ENCODE peak calls at places on chromosomes 6 and 20, in eight cellular contexts. O is effector memory CD4-positive, alpha-beta T cell; E is mesendoderm; F is endothelial cell of umbilical vein; G is hepatocyte; S is RWPE2; Y is fibroblast of lung; L is heart left ventricle. Q is an unnamed sample. For H3K4me1, the result is how much of the 10 kb centered on the place peaks cover.

GRCh38 chr6:31042801-31043200 is 32.5 kb downstream of the MUC22 start:
- DNase-seq in L (no peak), E (peak), S (no peak), O (no peak), Y (peak), F (peak), G (peak), Q (peak)

GRCh38 chr20:57791178-57791945 is 81.5 kb upstream of the PMEPA1 start:
- DNase-seq in O (no peak), G (no peak), E (no peak), S (peak), F (no peak), Y (no peak), L (no peak), Q (no peak)

GRCh38 chr20:16714765-16715164 is 15.1 kb upstream of the SNRPB2 start:
- DNase-seq in O (no peak), S (no peak), L (no peak), E (no peak), G (no peak), Y (no peak), F (no peak), Q (no peak)

GRCh38 chr6:119173249-119174084 is 95.0 kb upstream of the FAM184A start:
- DNase-seq in L (no peak), E (no peak), O (no peak), G (peak), Y (no peak), S (no peak), F (no peak), Q (no peak)

GRCh38 chr6:160160450-160160849 is 38.8 kb downstream of the SLC22A1 start:
- DNase-seq in F (no peak), S (no peak), G (peak), Y (no peak), L (no peak), E (no peak), O (no peak), Q (no peak)

GRCh38 chr20:16922834-16923233 is 174.7 kb downstream of the OTOR start:
- DNase-seq in G (peak), Y (peak), O (no peak), F (no peak), S (no peak), E (peak), L (no peak), Q (no peak)

GRCh38 chr6:71190809-71191208 is 97.8 kb upstream of the OGFRL1 start:
- DNase-seq in E (no peak), Y (no peak), F (peak), S (no peak), O (no peak), G (peak), L (no peak), Q (no peak)

GRCh38 chr6:137904822-137905617 is 38.0 kb downstream of the TNFAIP3 start:
- DNase-seq in F (peak), L (no peak), Y (peak), E (no peak), O (peak), G (no peak), S (no peak), Q (no peak)

GRCh38 chr6:125154184-125155135 is 887 bp downstream of the TPD52L1 start:
- DNase-seq in S (peak), O (no peak), F (no peak), L (peak), Y (peak), G (peak), E (peak), Q (peak)

GRCh38 chr6:33248643-33248931 is 23.1 kb downstream of the VPS52 start:
- DNase-seq in G (no peak), Y (peak), E (no peak), S (no peak), L (no peak), F (no peak), O (no peak), Q (no peak)

GRCh38 chr6:57255451-57256181 is 33.5 kb upstream of the RAB23 start:
- DNase-seq in O (no peak), F (no peak), Y (no peak), G (no peak), E (no peak), L (no peak), S (no peak), Q (no peak)
- H3K27ac ChIP-seq in O (no peak), F (no peak), Y (no peak), G (no peak), E (no peak), L (no peak), S (no peak), Q (no peak)

GRCh38 chr20:50149481-50150254 is 3.9 kb downstream of the PEDS1 start:
- DNase-seq in G (no peak), F (no peak), L (no peak), S (no peak), O (no peak), E (no peak), Y (no peak), Q (no peak)

GRCh38 chr20:50144362-50144761 is 9.2 kb downstream of the PEDS1 start:
- DNase-seq in G (peak), Y (peak), E (peak), F (peak), S (peak), L (no peak), O (no peak), Q (no peak)

GRCh38 chr20:50142812-50143211 is 10.7 kb downstream of the PEDS1 start:
- DNase-seq in G (no peak), L (no peak), O (no peak), S (no peak), E (peak), F (no peak), Y (no peak), Q (no peak)

GRCh38 chr20:50146214-50146613 is 7.3 kb downstream of the PEDS1 start:
- DNase-seq in G (no peak), O (no peak), E (no peak), L (no peak), Y (peak), F (no peak), S (no peak), Q (no peak)

DNA sequence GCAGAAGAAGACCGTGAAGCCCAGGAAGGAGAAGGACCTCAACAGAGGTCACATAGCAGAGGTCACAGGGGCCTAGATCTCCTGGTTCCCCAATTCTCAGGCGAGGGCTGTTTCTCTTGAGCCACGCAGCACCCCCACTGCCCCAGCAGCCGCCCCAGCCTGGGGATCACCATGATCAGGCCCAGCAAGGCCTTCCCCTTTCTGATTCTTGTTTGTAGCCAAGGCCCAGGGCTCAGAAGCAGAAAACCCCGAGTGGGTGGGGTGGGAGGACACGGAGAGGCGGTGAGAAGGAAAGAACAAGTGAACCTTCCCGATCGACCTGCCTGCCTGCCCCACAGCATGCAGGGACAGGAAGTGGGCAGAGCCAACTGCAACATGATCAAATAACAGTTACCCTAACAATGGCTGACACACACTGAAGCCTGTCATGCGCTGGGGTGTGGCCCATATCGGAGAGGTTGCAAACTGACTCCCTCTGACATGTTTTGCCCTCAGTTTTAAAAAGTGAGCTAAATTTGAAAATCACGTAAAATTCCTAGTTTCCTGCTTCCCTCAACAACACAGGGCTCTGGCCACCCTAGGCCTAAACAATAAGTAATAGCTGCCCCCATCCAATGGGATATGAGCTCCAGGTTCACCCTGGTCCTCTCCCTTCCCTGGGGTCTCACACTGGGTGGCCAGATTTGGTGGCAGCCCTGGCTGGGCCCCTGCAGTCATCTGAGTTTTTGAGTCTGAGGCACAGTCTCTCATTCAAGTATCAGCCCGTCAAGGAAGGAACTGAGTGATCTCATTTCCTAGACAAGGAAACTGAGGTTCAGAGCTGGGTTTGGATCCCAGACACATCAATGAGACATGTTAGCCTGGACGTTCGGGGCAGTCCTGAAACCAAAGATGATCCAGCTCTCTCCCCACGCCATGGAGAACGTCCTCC is 6.5 kb downstream of the PEDS1 start:
- DNase-seq in G (no peak), Y (peak), L (peak), E (peak), F (peak), O (peak), S (peak), Q (no peak)
- H3K4me1 ChIP-seq in G (under half), Y (under half), L (half or more), E (under half), F (half or more), O (under half), S (half or more), Q (under half)

DNA sequence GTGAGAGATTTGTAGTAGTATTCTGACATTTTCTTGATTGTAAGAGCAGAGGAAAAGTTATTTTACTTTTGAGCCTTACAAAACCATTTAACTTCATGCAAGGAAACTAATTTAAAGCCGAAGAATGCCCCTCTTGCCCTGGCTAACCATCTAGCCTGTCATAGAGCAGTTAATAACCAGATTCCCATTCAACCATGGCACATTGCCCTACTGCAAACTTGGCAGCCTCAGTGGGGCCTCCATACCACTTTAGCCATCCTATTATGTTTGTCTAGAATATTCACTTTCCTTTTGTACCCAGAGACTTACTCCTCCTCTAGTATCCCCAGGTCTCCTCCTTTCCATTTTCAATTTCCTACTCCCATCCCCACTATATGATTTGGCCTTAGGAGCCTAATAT is 230.9 kb downstream of the TBC1D7 start:
- DNase-seq in Y (no peak), L (no peak), O (no peak), G (no peak), F (no peak), S (no peak), E (no peak), Q (no peak)
- H3K27ac ChIP-seq in Y (no peak), L (no peak), O (no peak), G (no peak), F (no peak), S (no peak), E (no peak), Q (no peak)

DNA sequence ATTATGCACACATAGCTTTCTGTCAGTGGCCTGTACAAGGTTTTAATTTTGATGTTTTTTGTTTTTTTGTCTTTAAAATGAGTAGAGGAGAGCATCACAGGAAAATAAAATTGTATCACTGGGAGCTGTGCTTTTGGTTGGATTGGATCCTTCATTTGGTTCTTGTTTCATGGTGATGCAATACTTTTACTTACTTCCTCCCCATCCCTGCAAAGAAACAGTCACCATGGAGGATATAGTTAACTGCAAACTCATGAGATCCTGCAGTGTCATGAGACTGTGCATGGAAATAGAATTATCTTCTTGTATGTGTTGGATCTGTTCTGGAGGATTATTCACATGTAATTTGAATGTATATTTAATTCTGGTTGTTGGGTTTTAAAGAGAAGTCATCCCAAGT is 122.3 kb downstream of the JARID2 start:
- DNase-seq in F (no peak), E (no peak), O (no peak), G (no peak), Y (no peak), S (no peak), L (no peak), Q (no peak)
- H3K4me1 ChIP-seq in F (under half), E (under half), O (under half), G (under half), Y (under half), S (under half), L (half or more), Q (under half)

GRCh38 chr6:90534337-90535025 is 52.4 kb downstream of the MAP3K7 start:
- DNase-seq in L (no peak), E (no peak), S (no peak), Y (no peak), G (no peak), O (no peak), F (no peak), Q (no peak)

GRCh38 chr6:90537723-90538407 is 49.0 kb downstream of the MAP3K7 start:
- DNase-seq in F (no peak), S (no peak), L (no peak), O (no peak), G (no peak), E (no peak), Y (peak), Q (no peak)

GRCh38 chr6:90538651-90539050 is 48.2 kb downstream of the MAP3K7 start:
- DNase-seq in E (no peak), O (no peak), G (peak), S (no peak), L (no peak), Y (peak), F (peak), Q (no peak)

GRCh38 chr6:90537027-90537426 is 49.8 kb downstream of the MAP3K7 start:
- DNase-seq in O (no peak), L (no peak), S (no peak), F (no peak), Y (peak), G (no peak), E (no peak), Q (no peak)

DNA sequence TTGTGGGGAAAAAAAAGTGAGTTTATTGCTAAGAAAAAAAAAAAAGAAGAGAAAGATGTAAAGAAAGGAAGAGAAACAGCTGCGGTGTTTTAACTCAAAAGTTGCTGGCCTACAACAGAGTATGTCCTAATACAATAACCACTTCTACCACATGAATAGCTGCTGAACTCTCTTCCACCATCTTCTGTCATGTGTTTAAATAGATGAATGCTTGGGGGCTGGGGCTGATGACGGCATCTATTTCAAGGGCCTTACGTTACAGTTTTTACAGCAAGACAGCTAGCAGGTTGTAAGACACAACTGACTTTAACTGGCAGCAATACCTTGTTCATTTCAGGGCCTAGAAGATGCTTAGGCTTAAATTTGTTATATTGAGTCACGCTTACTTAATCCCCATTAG is 50.4 kb downstream of the MAP3K7 start:
- DNase-seq in O (no peak), G (no peak), F (no peak), E (no peak), Y (no peak), L (no peak), S (no peak), Q (no peak)
- H3K27ac ChIP-seq in O (no peak), G (no peak), F (no peak), E (no peak), Y (no peak), L (no peak), S (no peak), Q (no peak)

DNA sequence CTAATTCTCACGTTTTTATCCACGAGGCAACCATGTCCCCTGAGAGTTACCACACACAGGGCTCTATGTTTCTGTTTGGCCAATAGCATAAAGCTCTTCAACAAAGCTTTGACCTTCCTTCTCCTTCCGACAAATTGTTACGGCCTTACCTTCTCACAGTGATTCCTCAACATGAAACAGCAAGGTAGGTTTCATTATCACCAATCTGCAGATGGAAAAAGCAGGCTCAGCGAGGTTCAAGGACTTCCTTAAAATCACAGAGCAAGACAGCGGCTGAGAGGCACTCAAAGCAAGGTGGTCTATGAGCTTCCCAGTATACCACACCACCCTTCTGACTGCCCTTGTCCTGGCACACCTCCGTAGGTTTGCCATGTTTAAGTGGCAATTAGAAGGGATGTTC is 360.0 kb downstream of the CD83 start:
- DNase-seq in L (no peak), G (no peak), S (no peak), Y (no peak), O (no peak), F (no peak), E (no peak), Q (no peak)
- H3K4me1 ChIP-seq in L (under half), G (under half), S (under half), Y (under half), O (under half), F (under half), E (under half), Q (under half)

GRCh38 chr6:37106554-37106953 is 63.4 kb upstream of the PIM1 start:
- DNase-seq in L (no peak), E (no peak), O (no peak), Y (no peak), G (no peak), S (no peak), F (no peak), Q (no peak)

GRCh38 chr6:37104935-37105781 is 64.8 kb upstream of the PIM1 start:
- DNase-seq in F (no peak), E (peak), O (no peak), G (no peak), Y (no peak), L (no peak), S (no peak), Q (no peak)

GRCh38 chr6:37109714-37110454 is 60.1 kb upstream of the PIM1 start:
- DNase-seq in L (no peak), Y (no peak), E (no peak), F (no peak), S (no peak), G (peak), O (no peak), Q (no peak)

GRCh38 chr6:37105782-37106137 is 64.2 kb upstream of the PIM1 start:
- DNase-seq in F (no peak), G (no peak), Y (no peak), L (no peak), E (no peak), S (no peak), O (no peak), Q (no peak)

GRCh38 chr6:37106982-37107453 is 62.9 kb upstream of the PIM1 start:
- DNase-seq in E (no peak), S (no peak), O (no peak), F (no peak), L (no peak), Y (no peak), G (peak), Q (no peak)
- H3K27ac ChIP-seq in E (no peak), S (no peak), O (no peak), F (no peak), L (no peak), Y (no peak), G (peak), Q (no peak)

DNA sequence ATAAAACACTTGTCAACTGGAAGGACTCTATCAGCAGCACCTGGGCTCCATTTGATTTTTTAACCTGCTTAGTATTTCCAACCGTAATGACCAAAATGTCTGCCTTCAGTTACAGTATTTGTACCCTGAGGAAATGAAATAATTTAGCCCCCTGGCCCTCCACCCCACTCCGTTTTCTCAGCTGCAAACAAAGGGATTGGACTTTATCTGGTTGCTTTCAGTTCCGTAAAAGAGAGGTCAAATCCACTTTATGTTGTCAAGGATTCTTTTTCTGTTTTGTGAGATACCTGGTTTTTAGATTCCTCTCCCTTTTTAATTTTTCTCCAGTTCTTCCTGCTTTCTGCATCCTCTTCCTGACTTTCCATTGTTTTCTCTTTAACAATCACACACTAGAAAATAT is 64.4 kb upstream of the BMP2 start:
- DNase-seq in O (no peak), G (no peak), L (no peak), E (no peak), F (peak), Y (no peak), S (no peak), Q (no peak)
- H3K4me1 ChIP-seq in O (under half), G (half or more), L (half or more), E (under half), F (half or more), Y (under half), S (half or more), Q (under half)

GRCh38 chr6:42527204-42527603 is 36.6 kb upstream of the UBR2 start:
- DNase-seq in Y (no peak), L (no peak), E (no peak), S (no peak), O (no peak), G (no peak), F (no peak), Q (no peak)

GRCh38 chr6:42523158-42523814 is 40.5 kb upstream of the UBR2 start:
- DNase-seq in G (no peak), S (no peak), Y (peak), F (no peak), O (no peak), L (no peak), E (no peak), Q (no peak)

GRCh38 chr6:42526616-42527015 is 37.2 kb upstream of the UBR2 start:
- DNase-seq in L (no peak), O (no peak), E (no peak), S (no peak), G (no peak), F (no peak), Y (no peak), Q (no peak)

GRCh38 chr6:42522021-42522420 is 41.8 kb upstream of the UBR2 start:
- DNase-seq in E (no peak), F (no peak), L (no peak), S (no peak), G (no peak), O (no peak), Y (peak), Q (no peak)

GRCh38 chr6:42525132-42525531 is 38.7 kb upstream of the UBR2 start:
- DNase-seq in E (no peak), Y (no peak), F (no peak), G (peak), S (no peak), O (no peak), L (no peak), Q (no peak)
- H3K27ac ChIP-seq in E (no peak), Y (no peak), F (no peak), G (no peak), S (no peak), O (no peak), L (no peak), Q (no peak)

GRCh38 chr6:34358389-34358906 is 34.0 kb downstream of the NUDT3 start:
- DNase-seq in L (no peak), S (no peak), F (peak), G (peak), E (no peak), Y (peak), O (no peak), Q (no peak)
- H3K4me1 ChIP-seq in L (half or more), S (under half), F (under half), G (under half), E (under half), Y (under half), O (under half), Q (under half)